ENCODE peak calls at places on chromosomes 6 and 20, in six cellular contexts. N is OCI-LY7, O is cardiac septum, H is D341Med, P is choroid plexus epithelial cell, C is dermis microvascular lymphatic vessel endothelial cell. Q is an unnamed sample.

GRCh38 chr6:140460267-140460666 is 1085.8 kb upstream of the CITED2 start:
- DNase-seq in O (no peak), C (no peak), N (no peak), P (no peak), H (no peak), Q (no peak)

GRCh38 chr6:78611097-78611625 is 256.2 kb upstream of the IRAK1BP1 start:
- DNase-seq in C (no peak), P (no peak), H (no peak), N (no peak), O (no peak), Q (no peak)

GRCh38 chr20:57390604-57391438 is at the start of gene RBM38:
- DNase-seq in C (no peak), H (peak; percentile 99), O (peak; percentile 91), P (peak; percentile 61), N (peak; percentile 94), Q (peak; percentile 52)

GRCh38 chr6:26322645-26323482 is 42.1 kb upstream of the BTN3A2 start:
- DNase-seq in O (no peak), N (peak; percentile 74), H (peak; percentile 37), P (peak; percentile 93), C (peak; percentile 71), Q (peak; percentile 89)

GRCh38 chr20:22335210-22335609 is 249.2 kb downstream of the FOXA2 start:
- DNase-seq in H (no peak), O (no peak), N (no peak), P (no peak), C (no peak), Q (no peak)

GRCh38 chr6:74991573-74992332 is 214.1 kb downstream of the COL12A1 start:
- DNase-seq in H (no peak), C (no peak), O (no peak), P (peak; percentile 77), N (no peak), Q (peak; percentile 26)

GRCh38 chr6:166516256-166516655 is 70.2 kb downstream of the RAMACL start:
- DNase-seq in C (no peak), H (no peak), O (no peak), P (no peak), N (no peak), Q (no peak)

GRCh38 chr6:107491059-107491609 is 1.2 kb downstream of the SOBP start:
- DNase-seq in C (no peak), P (peak; percentile 47), H (peak; percentile 46), O (peak; percentile 82), N (peak; percentile 42), Q (no peak)

GRCh38 chr20:45823949-45824835 is 2.9 kb downstream of the TNNC2 start:
- DNase-seq in C (no peak), H (peak; percentile 85), P (peak; percentile 47), O (no peak), N (peak; percentile 59), Q (peak; percentile 54)

GRCh38 chr6:163438940-163439335 is 24.4 kb downstream of the QKI start:
- DNase-seq in C (no peak), O (no peak), N (no peak), H (peak; percentile 33), P (no peak), Q (peak; percentile 35)

GRCh38 chr20:62599216-62600110 is 42.8 kb upstream of the SLCO4A1 start:
- DNase-seq in C (no peak), N (no peak), P (no peak), H (no peak), O (no peak), Q (no peak)

GRCh38 chr6:111843347-111844147 is 29.7 kb downstream of the FYN start:
- DNase-seq in N (no peak), O (no peak), P (no peak), H (no peak), C (no peak), Q (peak; percentile 80)

GRCh38 chr20:54219751-54220426 is 12.0 kb downstream of the PFDN4 start:
- DNase-seq in O (no peak), H (no peak), P (peak; percentile 73), C (peak; percentile 30), N (peak; percentile 21), Q (peak; percentile 65)

GRCh38 chr6:99514089-99514488 is 1.1 kb downstream of the USP45 start:
- DNase-seq in C (no peak), O (no peak), H (no peak), N (no peak), P (peak; percentile 55), Q (no peak)

GRCh38 chr6:33696538-33697518 is 14.7 kb downstream of the UQCC2 start:
- DNase-seq in O (no peak), C (peak; percentile 86), P (peak; percentile 73), N (peak; percentile 80), H (peak; percentile 54), Q (peak; percentile 82)

GRCh38 chr20:44364068-44364467 is 8.6 kb downstream of the HNF4A start:
- DNase-seq in C (no peak), N (no peak), O (no peak), H (no peak), P (no peak), Q (no peak)

GRCh38 chr20:6768228-6769185 is 1.0 kb downstream of the BMP2 start:
- DNase-seq in C (no peak), H (peak; percentile 42), N (no peak), P (peak; percentile 40), O (peak; percentile 79), Q (peak; percentile 36)

GRCh38 chr20:5636841-5637240 is 113.4 kb upstream of the SHLD1 start:
- DNase-seq in C (no peak), N (no peak), O (no peak), P (no peak), H (no peak), Q (no peak)

GRCh38 chr6:133888931-133889556 is at the start of gene TCF21:
- DNase-seq in C (no peak), P (peak; percentile 65), O (no peak), H (no peak), N (no peak), Q (no peak)

GRCh38 chr6:135738646-135739045 is 112.9 kb upstream of the PDE7B start:
- DNase-seq in C (no peak), H (no peak), O (no peak), P (peak; percentile 38), N (no peak), Q (no peak)

GRCh38 chr6:130839379-130839778 is 12.2 kb downstream of the SMLR1 start:
- DNase-seq in N (no peak), P (no peak), H (no peak), O (no peak), C (no peak), Q (no peak)

GRCh38 chr6:38259736-38260135 is 380.0 kb downstream of the BTBD9 start:
- DNase-seq in P (peak; percentile 61), C (no peak), H (no peak), O (no peak), N (no peak), Q (no peak)

GRCh38 chr6:17281497-17282481 is 628 bp downstream of the RBM24 start:
- DNase-seq in O (no peak), H (peak; percentile 58), N (no peak), P (no peak), C (no peak), Q (peak; percentile 51)

GRCh38 chr6:27370391-27370790 is 18.2 kb upstream of the ZNF391 start:
- DNase-seq in H (no peak), P (no peak), N (no peak), O (no peak), C (no peak), Q (peak; percentile 30)

GRCh38 chr6:154350293-154350692 is 6.3 kb downstream of the IPCEF1 start:
- DNase-seq in N (no peak), H (no peak), C (no peak), P (no peak), O (no peak), Q (no peak)

GRCh38 chr6:90256698-90257485 is 39.8 kb downstream of the BACH2 start:
- DNase-seq in P (peak; percentile 48), O (no peak), N (no peak), C (no peak), H (no peak), Q (no peak)

GRCh38 chr6:16524380-16524707 is 236.9 kb downstream of the ATXN1 start:
- DNase-seq in O (no peak), C (no peak), N (no peak), H (no peak), P (peak; percentile 88), Q (peak; percentile 48)

GRCh38 chr6:17877196-17877889 is 110.1 kb downstream of the KIF13A start:
- DNase-seq in C (no peak), O (no peak), P (peak; percentile 63), N (no peak), H (no peak), Q (no peak)

GRCh38 chr6:33455051-33455450 is 675 bp downstream of the ZBTB9 start:
- DNase-seq in O (peak; percentile 63), C (no peak), P (no peak), N (no peak), H (no peak), Q (no peak)

GRCh38 chr20:64153861-64154589 is 10.2 kb upstream of the MYT1 start:
- DNase-seq in P (no peak), H (no peak), N (no peak), C (no peak), O (no peak), Q (no peak)

GRCh38 chr6:93624408-93624807 is 205.0 kb upstream of the EPHA7 start:
- DNase-seq in O (no peak), P (no peak), N (no peak), H (no peak), C (no peak), Q (peak; percentile 18)

GRCh38 chr6:37056439-37057127 is 51.1 kb downstream of the FGD2 start:
- DNase-seq in P (no peak), C (no peak), H (no peak), O (no peak), N (no peak), Q (no peak)

Q was measured in myocyte.